ENCODE peak calls at places on chromosome 11, in nine cellular contexts. H is NCI-H1417; T is SHP77; X is kidney epithelial cell; G is astrocyte of the spinal cord; O is NAMALWA; C is ACHN; S is activated CD8-positive, alpha-beta memory T cell treated with anti-CD3 and anti-CD28 coated beads, Interleukin-2, amount 10 ng/mL, durations not matched to agents 7 days and 5 days; A is activated T-cell treated with anti-CD3 and anti-CD28 coated beads, Interleukin-2, amount 50 U/mL, for 72 hours. Q is an unnamed sample.

GRCh38 chr11:70912226-70912840 is 340.0 kb downstream of the SHANK2 start:
- DNase-seq in H (peak), T (no peak), X (peak), G (peak), O (no peak), C (peak), S (no peak), A (peak), Q (peak)

GRCh38 chr11:131302831-131303230 is 67.6 kb upstream of the NTM start:
- DNase-seq in H (no peak), T (no peak), X (no peak), G (peak), O (no peak), C (no peak), S (no peak), A (no peak), Q (peak)

GRCh38 chr11:77144854-77145428 is 16.9 kb downstream of the MYO7A start:
- DNase-seq in H (no peak), T (no peak), X (no peak), G (no peak), O (no peak), C (no peak), S (no peak), A (no peak), Q (no peak)

GRCh38 chr11:115147243-115147807 is 356.9 kb downstream of the CADM1 start:
- DNase-seq in H (no peak), T (no peak), X (no peak), G (no peak), O (no peak), C (no peak), S (no peak), A (no peak), Q (no peak)

GRCh38 chr11:125164422-125165110 is at the start of gene PKNOX2:
- DNase-seq in H (no peak), T (no peak), X (no peak), G (peak), O (no peak), C (peak), S (peak), A (peak), Q (peak)

GRCh38 chr11:72242141-72242540 is 1.8 kb downstream of the PHOX2A start:
- DNase-seq in H (no peak), T (no peak), X (no peak), G (no peak), O (no peak), C (no peak), S (no peak), A (no peak), Q (no peak)

GRCh38 chr11:17718015-17718414 is 1.4 kb upstream of the MYOD1 start:
- DNase-seq in H (no peak), T (no peak), X (no peak), G (no peak), O (no peak), C (no peak), S (no peak), A (no peak), Q (no peak)

GRCh38 chr11:67368621-67369020 is 4.8 kb downstream of the CLCF1 start:
- DNase-seq in H (no peak), T (no peak), X (no peak), G (no peak), O (no peak), C (no peak), S (peak), A (peak), Q (no peak)

GRCh38 chr11:123161386-123161785 is 33.7 kb downstream of the CLMP start:
- DNase-seq in H (no peak), T (no peak), X (no peak), G (no peak), O (no peak), C (no peak), S (no peak), A (no peak), Q (no peak)